ENCODE peak calls at places on chromosomes 13 and 19, in four cellular contexts. A is HAP-1, Y is amniotic epithelial cell, M is AG04449. X is an unnamed sample.

GRCh38 chr13:77300176-77301141 is 26.4 kb downstream of the MYCBP2 start:
- DNase-seq in A (no peak), Y (peak), M (peak), X (no peak)

GRCh38 chr19:6524326-6524725 is 6.5 kb upstream of the TNFSF9 start:
- DNase-seq in A (no peak), Y (no peak), M (no peak), X (no peak)

GRCh38 chr13:20392530-20392929 is 133.1 kb downstream of the CRYL1 start:
- DNase-seq in A (no peak), Y (no peak), M (no peak), X (no peak)

GRCh38 chr19:28239270-28239669 is 973.7 kb downstream of the UQCRFS1 start:
- DNase-seq in A (no peak), Y (no peak), M (no peak), X (no peak)

GRCh38 chr19:19402656-19403372 is 2.7 kb upstream of the GATAD2A start:
- DNase-seq in A (no peak), Y (peak), M (no peak), X (no peak)

GRCh38 chr19:36528921-36529518 is 949 bp upstream of the ZNF260 start:
- DNase-seq in A (peak), Y (no peak), M (no peak), X (no peak)

GRCh38 chr13:107025991-107026390 is 458.1 kb upstream of the ARGLU1 start:
- DNase-seq in A (no peak), Y (peak), M (no peak), X (no peak)

GRCh38 chr19:29586401-29586800 is 19.7 kb upstream of the POP4 start:
- DNase-seq in A (no peak), Y (no peak), M (no peak), X (no peak)

GRCh38 chr13:51645154-51645650 is 60.9 kb downstream of the WDFY2 start:
- DNase-seq in A (no peak), Y (peak), M (no peak), X (no peak)

GRCh38 chr13:48797127-48797526 is 143.4 kb downstream of the CYSLTR2 start:
- DNase-seq in A (no peak), Y (no peak), M (no peak), X (no peak)

GRCh38 chr19:10288662-10289166 is 1.0 kb upstream of the ICAM5 start:
- DNase-seq in A (peak), Y (peak), M (no peak), X (peak)

GRCh38 chr13:110944121-110944967 is 29.5 kb upstream of the ANKRD10 start:
- DNase-seq in A (no peak), Y (peak), M (no peak), X (no peak)

GRCh38 chr13:112606125-112607001 is 18.4 kb upstream of the TUBGCP3 start:
- DNase-seq in A (peak), Y (peak), M (no peak), X (peak)

GRCh38 chr13:23701646-23702045 is 131.4 kb downstream of the TNFRSF19 start:
- DNase-seq in A (no peak), Y (peak), M (no peak), X (peak)

GRCh38 chr13:44664308-44664707 is 88.2 kb upstream of the TSC22D1 start:
- DNase-seq in A (peak), Y (no peak), M (no peak), X (no peak)

GRCh38 chr13:29679357-29680050 is 84.0 kb upstream of the SLC7A1 start:
- DNase-seq in A (no peak), Y (peak), M (no peak), X (no peak)

GRCh38 chr13:20118268-20119140 is 42.3 kb downstream of the GJA3 start:
- DNase-seq in A (no peak), Y (peak), M (no peak), X (peak)

GRCh38 chr13:34914416-34914815 is 27.7 kb upstream of the NBEA start:
- DNase-seq in A (peak), Y (no peak), M (no peak), X (no peak)

GRCh38 chr13:46544208-46544607 is 8.8 kb upstream of the LRCH1 start:
- DNase-seq in A (no peak), Y (no peak), M (no peak), X (no peak)

GRCh38 chr13:60620611-60621395 is 223.8 kb downstream of the TDRD3 start:
- DNase-seq in A (no peak), Y (peak), M (no peak), X (no peak)

GRCh38 chr13:31044658-31045620 is 112.5 kb downstream of the TEX26 start:
- DNase-seq in A (no peak), Y (no peak), M (no peak), X (no peak)

GRCh38 chr19:46546194-46546896 is 50.7 kb upstream of the PNMA8B start:
- DNase-seq in A (peak), Y (peak), M (no peak), X (no peak)

GRCh38 chr13:102141625-102142472 is 260.0 kb downstream of the FGF14 start:
- DNase-seq in A (no peak), Y (peak), M (no peak), X (no peak)

GRCh38 chr13:20190481-20191310 is 2.0 kb downstream of the GJB2 start:
- DNase-seq in A (no peak), Y (peak), M (peak), X (no peak)

GRCh38 chr19:383922-384800 is 24.8 kb downstream of the C2CD4C start:
- DNase-seq in A (no peak), Y (no peak), M (no peak), X (no peak)

GRCh38 chr19:45450042-45450380 is 17.8 kb upstream of the FOSB start:
- DNase-seq in A (no peak), Y (no peak), M (no peak), X (no peak)

GRCh38 chr13:36069881-36070366 is 61.3 kb downstream of the DCLK1 start:
- DNase-seq in A (no peak), Y (no peak), M (no peak), X (no peak)

GRCh38 chr19:47523473-47523872 is 8.6 kb upstream of the NAPA start:
- DNase-seq in A (no peak), Y (no peak), M (no peak), X (no peak)

GRCh38 chr19:14305706-14306105 is 75.5 kb upstream of the ADGRE5 start:
- DNase-seq in A (no peak), Y (no peak), M (no peak), X (no peak)

GRCh38 chr19:11479470-11480080 is 1.3 kb downstream of the ELAVL3 start:
- DNase-seq in A (no peak), Y (no peak), M (no peak), X (peak)

GRCh38 chr13:46633416-46633815 is 80.4 kb downstream of the LRCH1 start:
- DNase-seq in A (no peak), Y (peak), M (peak), X (no peak)

GRCh38 chr19:43620061-43621001 is 902 bp upstream of the ZNF428 start:
- DNase-seq in A (no peak), Y (no peak), M (no peak), X (no peak)

GRCh38 chr19:6963259-6963852 is 57.9 kb downstream of the MBD3L2B start:
- DNase-seq in A (no peak), Y (no peak), M (no peak), X (no peak)

GRCh38 chr19:31348416-31349159 is 648 bp downstream of the TSHZ3 start:
- DNase-seq in A (no peak), Y (no peak), M (no peak), X (no peak)

GRCh38 chr19:6271721-6272410 is 7.9 kb downstream of the MLLT1 start:
- DNase-seq in A (no peak), Y (peak), M (no peak), X (peak)

GRCh38 chr13:112791662-112792440 is 102.0 kb downstream of the ATP11A start:
- DNase-seq in A (no peak), Y (peak), M (no peak), X (peak)

GRCh38 chr19:3006075-3006767 is 22.9 kb downstream of the TLE2 start:
- DNase-seq in A (no peak), Y (no peak), M (no peak), X (no peak)

GRCh38 chr19:16386619-16387240 is 62.1 kb downstream of the KLF2 start:
- DNase-seq in A (peak), Y (peak), M (peak), X (no peak)